ENCODE peak calls at places on chromosomes 12 and 14, in six cellular contexts. A is heart left ventricle, L is tibial nerve, Q is uterus, O is stomach, M is IMR-90. I is an unnamed sample.

GRCh38 chr12:102542816-102543448 is 62.6 kb upstream of the IGF1 start:
- DNase-seq in M (peak), O (no peak), L (no peak), A (peak), Q (no peak), I (no peak)

GRCh38 chr12:123986374-123986920 is 13.4 kb downstream of the ZNF664 start:
- DNase-seq in O (no peak), Q (no peak), M (no peak), A (peak), L (no peak), I (no peak)

GRCh38 chr12:51388066-51388799 is 3.0 kb downstream of the GALNT6 start:
- DNase-seq in M (peak), Q (no peak), A (no peak), O (no peak), L (no peak), I (no peak)

GRCh38 chr14:102316048-102316745 is 3.3 kb upstream of the ZNF839 start:
- DNase-seq in L (peak), A (peak), Q (peak), M (peak), O (no peak), I (no peak)

GRCh38 chr12:50088577-50089335 is 3.6 kb downstream of the SMARCD1 start:
- DNase-seq in L (peak), M (peak), O (peak), Q (no peak), A (no peak), I (peak)

GRCh38 chr14:65167072-65167645 is 64.8 kb upstream of the MAX start:
- DNase-seq in A (no peak), L (no peak), Q (no peak), M (no peak), O (no peak), I (no peak)

GRCh38 chr12:52573743-52574142 is at the start of gene KRT74:
- DNase-seq in M (no peak), L (no peak), Q (no peak), O (no peak), A (no peak), I (no peak)

GRCh38 chr14:53655080-53655785 is 301.4 kb downstream of the BMP4 start:
- DNase-seq in Q (no peak), A (no peak), M (no peak), L (no peak), O (no peak), I (no peak)

GRCh38 chr12:57632369-57632897 is 568 bp downstream of the B4GALNT1 start:
- DNase-seq in O (no peak), Q (no peak), M (no peak), L (no peak), A (no peak), I (no peak)

GRCh38 chr12:110957652-110958051 is 37.3 kb upstream of the MYL2 start:
- DNase-seq in Q (no peak), O (no peak), L (no peak), M (no peak), A (no peak), I (peak)

GRCh38 chr14:25041484-25041883 is 8.5 kb downstream of the STXBP6 start:
- DNase-seq in O (no peak), Q (no peak), M (no peak), L (no peak), A (no peak), I (no peak)

GRCh38 chr12:4603946-4604345 is 41.9 kb downstream of the DYRK4 start:
- DNase-seq in L (no peak), A (no peak), O (no peak), M (no peak), Q (no peak), I (no peak)

GRCh38 chr12:4609071-4609470 is 39.8 kb downstream of the AKAP3 start:
- DNase-seq in O (no peak), A (no peak), L (no peak), M (no peak), Q (no peak), I (no peak)

GRCh38 chr12:4607056-4607455 is 41.8 kb downstream of the AKAP3 start:
- DNase-seq in L (no peak), A (no peak), O (no peak), M (no peak), Q (no peak), I (no peak)

GRCh38 chr12:4610481-4610880 is 38.4 kb downstream of the AKAP3 start:
- DNase-seq in A (no peak), L (no peak), Q (no peak), M (no peak), O (no peak), I (no peak)

GRCh38 chr12:4604684-4605193 is 42.7 kb downstream of the DYRK4 start:
- DNase-seq in M (peak), O (peak), A (peak), L (peak), Q (peak), I (peak)
- TF ChIP-seq POLR2A in M (no peak), O (no peak), A (no peak), L (no peak), Q (no peak), I (peak)

DNA sequence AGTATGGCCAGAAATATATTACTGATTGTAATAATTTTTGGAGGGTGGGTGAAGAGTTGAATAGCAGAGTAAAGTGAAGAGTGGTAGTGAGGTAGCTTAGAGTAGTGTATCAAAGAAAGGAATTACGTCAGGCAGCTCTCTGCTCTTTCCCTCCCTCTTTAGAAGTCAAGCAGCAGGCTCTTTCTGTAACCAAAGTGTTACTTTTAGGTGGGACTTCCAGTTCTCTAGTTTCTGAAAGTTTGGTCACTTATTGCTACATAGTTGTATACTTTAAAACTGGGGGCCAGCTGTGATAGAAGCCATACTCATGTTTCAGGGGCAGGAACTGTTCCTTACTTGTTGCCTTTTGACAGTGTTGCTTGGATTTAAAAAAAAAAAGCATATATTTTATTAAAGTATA is 30.6 kb downstream of the ATF7IP start:
- DNase-seq in M (peak), O (no peak), Q (no peak), L (no peak), A (no peak), I (no peak)
- TF ChIP-seq POLR2A in M (no peak), O (no peak), Q (no peak), L (no peak), A (no peak), I (no peak)

GRCh38 chr12:18332173-18332572 is 70.9 kb downstream of the PIK3C2G start:
- DNase-seq in Q (no peak), A (no peak), O (no peak), M (no peak), L (no peak), I (no peak)
- TF ChIP-seq POLR2A in Q (no peak), A (no peak), O (no peak), M (no peak), L (no peak), I (no peak)

GRCh38 chr14:56221392-56222128 is 103.3 kb downstream of the PELI2 start:
- DNase-seq in L (no peak), O (no peak), Q (no peak), M (no peak), A (peak), I (no peak)

GRCh38 chr14:56215180-56215579 is 97.0 kb downstream of the PELI2 start:
- DNase-seq in A (no peak), O (no peak), L (no peak), Q (no peak), M (no peak), I (no peak)

GRCh38 chr14:56216631-56217379 is 98.6 kb downstream of the PELI2 start:
- DNase-seq in A (peak), O (peak), Q (peak), L (peak), M (peak), I (no peak)

GRCh38 chr14:56219666-56220413 is 101.6 kb downstream of the PELI2 start:
- DNase-seq in Q (no peak), L (no peak), A (no peak), O (no peak), M (no peak), I (no peak)

GRCh38 chr14:56217380-56218045 is 99.3 kb downstream of the PELI2 start:
- DNase-seq in L (no peak), M (no peak), Q (no peak), O (no peak), A (no peak), I (no peak)
- TF ChIP-seq POLR2A in L (no peak), M (no peak), Q (no peak), O (no peak), A (no peak), I (no peak)

I was measured in H54.